ENCODE peak calls at places on chromosomes 7 and 10, in four cellular contexts. One of them, this sample, is unnamed.

GRCh38 chr10:69241575-69241974 is 21.4 kb downstream of the HKDC1 start:
- DNase-seq in left lung: no peak
- DNase-seq in body of pancreas: no peak
- DNase-seq in sigmoid colon: no peak
- DNase-seq in this sample: no peak

GRCh38 chr10:122333037-122333436 is 41.5 kb upstream of the PLEKHA1 start:
- DNase-seq in sigmoid colon: no peak
- DNase-seq in body of pancreas: no peak
- DNase-seq in left lung: no peak
- DNase-seq in this sample: no peak

GRCh38 chr10:27783660-27784059 is 38.0 kb upstream of the MKX start:
- DNase-seq in sigmoid colon: no peak
- DNase-seq in left lung: no peak
- DNase-seq in body of pancreas: no peak
- DNase-seq in this sample: peak; percentile 52

GRCh38 chr7:117505238-117505637 is 25.4 kb downstream of the CFTR start:
- DNase-seq in left lung: no peak
- DNase-seq in body of pancreas: no peak
- DNase-seq in sigmoid colon: no peak
- DNase-seq in this sample: no peak

GRCh38 chr7:4237296-4238235 is 444.5 kb upstream of the FOXK1 start:
- DNase-seq in sigmoid colon: peak; percentile 50
- DNase-seq in left lung: no peak
- DNase-seq in body of pancreas: no peak
- DNase-seq in this sample: no peak

GRCh38 chr10:89550509-89550908 is 15.1 kb upstream of the SLC16A12 start:
- DNase-seq in sigmoid colon: no peak
- DNase-seq in left lung: no peak
- DNase-seq in body of pancreas: peak; percentile 78
- DNase-seq in this sample: no peak

GRCh38 chr7:2980406-2981102 is 63.1 kb downstream of the CARD11 start:
- DNase-seq in body of pancreas: no peak
- DNase-seq in left lung: peak; percentile 46
- DNase-seq in sigmoid colon: no peak
- DNase-seq in this sample: no peak

GRCh38 chr10:91684841-91685240 is 52.0 kb upstream of the PPP1R3C start:
- DNase-seq in left lung: no peak
- DNase-seq in sigmoid colon: no peak
- DNase-seq in body of pancreas: no peak
- DNase-seq in this sample: no peak

GRCh38 chr10:28938745-28939144 is 261.4 kb downstream of the BAMBI start:
- DNase-seq in left lung: no peak
- DNase-seq in body of pancreas: no peak
- DNase-seq in sigmoid colon: no peak
- DNase-seq in this sample: no peak

GRCh38 chr10:25294032-25294926 is 119.5 kb downstream of the GPR158 start:
- DNase-seq in sigmoid colon: no peak
- DNase-seq in body of pancreas: no peak
- DNase-seq in left lung: no peak
- DNase-seq in this sample: no peak

GRCh38 chr10:47107226-47107625 is 192.8 kb upstream of the GDF10 start:
- DNase-seq in body of pancreas: no peak
- DNase-seq in left lung: no peak
- DNase-seq in sigmoid colon: no peak
- DNase-seq in this sample: no peak

GRCh38 chr7:75638607-75639070 is 100.1 kb downstream of the HIP1 start:
- DNase-seq in sigmoid colon: peak; percentile 74
- DNase-seq in body of pancreas: peak; percentile 64
- DNase-seq in left lung: peak; percentile 44
- DNase-seq in this sample: peak; percentile 67

GRCh38 chr7:71886066-71886465 is 526.1 kb downstream of the CALN1 start:
- DNase-seq in left lung: no peak
- DNase-seq in body of pancreas: no peak
- DNase-seq in sigmoid colon: no peak
- DNase-seq in this sample: no peak

GRCh38 chr7:157617401-157617800 is 280.6 kb downstream of the DNAJB6 start:
- DNase-seq in left lung: no peak
- DNase-seq in sigmoid colon: no peak
- DNase-seq in body of pancreas: no peak
- DNase-seq in this sample: no peak

GRCh38 chr7:9645756-9646155 is 1212.3 kb downstream of the NXPH1 start:
- DNase-seq in sigmoid colon: no peak
- DNase-seq in body of pancreas: no peak
- DNase-seq in left lung: no peak
- DNase-seq in this sample: no peak

GRCh38 chr10:15585303-15585715 is 134.4 kb downstream of the ITGA8 start:
- DNase-seq in body of pancreas: peak; percentile 59
- DNase-seq in sigmoid colon: no peak
- DNase-seq in left lung: peak; percentile 36
- DNase-seq in this sample: peak; percentile 72

GRCh38 chr7:104979167-104979841 is 34.7 kb upstream of the KMT2E start:
- DNase-seq in left lung: no peak
- DNase-seq in sigmoid colon: no peak
- DNase-seq in body of pancreas: no peak
- DNase-seq in this sample: no peak

GRCh38 chr7:84022686-84023308 is 171.8 kb downstream of the SEMA3A start:
- DNase-seq in sigmoid colon: no peak
- DNase-seq in left lung: no peak
- DNase-seq in body of pancreas: peak; percentile 9
- DNase-seq in this sample: peak; percentile 85

GRCh38 chr7:90061077-90061476 is 93.2 kb upstream of the STEAP1 start:
- DNase-seq in left lung: no peak
- DNase-seq in body of pancreas: no peak
- DNase-seq in sigmoid colon: no peak
- DNase-seq in this sample: no peak

GRCh38 chr10:29642996-29643395 is 8.2 kb upstream of the SVIL start:
- DNase-seq in body of pancreas: no peak
- DNase-seq in left lung: no peak
- DNase-seq in sigmoid colon: peak; percentile 83
- DNase-seq in this sample: no peak

GRCh38 chr10:79048639-79049550 is 19.9 kb upstream of the ZMIZ1 start:
- DNase-seq in sigmoid colon: peak; percentile 60
- DNase-seq in left lung: peak; percentile 30
- DNase-seq in body of pancreas: no peak
- DNase-seq in this sample: peak; percentile 32

GRCh38 chr10:130167707-130168106 is 31.5 kb downstream of the GLRX3 start:
- DNase-seq in body of pancreas: no peak
- DNase-seq in left lung: no peak
- DNase-seq in sigmoid colon: no peak
- DNase-seq in this sample: no peak

GRCh38 chr7:127873151-127873550 is 158.1 kb downstream of the LRRC4 start:
- DNase-seq in left lung: no peak
- DNase-seq in sigmoid colon: no peak
- DNase-seq in body of pancreas: no peak
- DNase-seq in this sample: no peak

GRCh38 chr7:55104707-55105433 is 86.1 kb downstream of the EGFR start:
- DNase-seq in sigmoid colon: no peak
- DNase-seq in body of pancreas: no peak
- DNase-seq in left lung: no peak
- DNase-seq in this sample: no peak

GRCh38 chr10:87093461-87094372 is 926 bp downstream of the GLUD1 start:
- DNase-seq in body of pancreas: peak; percentile 84
- DNase-seq in sigmoid colon: peak; percentile 80
- DNase-seq in left lung: peak; percentile 80
- DNase-seq in this sample: peak; percentile 70

GRCh38 chr7:27533777-27534176 is 128.9 kb downstream of the HIBADH start:
- DNase-seq in left lung: no peak
- DNase-seq in sigmoid colon: no peak
- DNase-seq in body of pancreas: no peak
- DNase-seq in this sample: no peak

GRCh38 chr10:128373071-128373749 is 247.0 kb upstream of the MKI67 start:
- DNase-seq in left lung: no peak
- DNase-seq in body of pancreas: no peak
- DNase-seq in sigmoid colon: no peak
- DNase-seq in this sample: no peak

GRCh38 chr10:6841746-6842145 is 261.7 kb upstream of the PRKCQ start:
- DNase-seq in sigmoid colon: no peak
- DNase-seq in body of pancreas: no peak
- DNase-seq in left lung: no peak
- DNase-seq in this sample: no peak

GRCh38 chr7:41758321-41758720 is 55.4 kb upstream of the INHBA start:
- DNase-seq in sigmoid colon: no peak
- DNase-seq in body of pancreas: no peak
- DNase-seq in left lung: no peak
- DNase-seq in this sample: no peak

GRCh38 chr7:91517408-91517807 is 253.2 kb downstream of the FZD1 start:
- DNase-seq in sigmoid colon: no peak
- DNase-seq in body of pancreas: no peak
- DNase-seq in left lung: no peak
- DNase-seq in this sample: no peak

GRCh38 chr10:93701903-93702277 is 502 bp downstream of the FRA10AC1 start:
- DNase-seq in sigmoid colon: no peak
- DNase-seq in left lung: no peak
- DNase-seq in body of pancreas: peak; percentile 12
- DNase-seq in this sample: no peak

GRCh38 chr10:323651-324293 is 188.5 kb downstream of the ZMYND11 start:
- DNase-seq in sigmoid colon: peak; percentile 88
- DNase-seq in left lung: peak; percentile 74
- DNase-seq in body of pancreas: peak; percentile 45
- DNase-seq in this sample: peak; percentile 46

GRCh38 chr10:47277352-47278151 is 22.4 kb upstream of the GDF10 start:
- DNase-seq in sigmoid colon: no peak
- DNase-seq in left lung: no peak
- DNase-seq in body of pancreas: no peak
- DNase-seq in this sample: no peak

GRCh38 chr7:2853147-2853546 is 9.0 kb upstream of the GNA12 start:
- DNase-seq in body of pancreas: no peak
- DNase-seq in sigmoid colon: no peak
- DNase-seq in left lung: no peak
- DNase-seq in this sample: no peak

GRCh38 chr7:141709749-141710148 is 1.6 kb downstream of the WEE2 start:
- DNase-seq in body of pancreas: no peak
- DNase-seq in left lung: no peak
- DNase-seq in sigmoid colon: no peak
- DNase-seq in this sample: no peak

GRCh38 chr7:132511387-132511786 is 64.9 kb downstream of the PLXNA4 start:
- DNase-seq in body of pancreas: no peak
- DNase-seq in left lung: no peak
- DNase-seq in sigmoid colon: no peak
- DNase-seq in this sample: no peak

GRCh38 chr10:124532106-124532641 is 70.6 kb downstream of the LHPP start:
- DNase-seq in left lung: no peak
- DNase-seq in sigmoid colon: no peak
- DNase-seq in body of pancreas: no peak
- DNase-seq in this sample: peak; percentile 82
- TF ChIP-seq CTCF in left lung: no peak
- TF ChIP-seq CTCF in sigmoid colon: no peak
- TF ChIP-seq CTCF in body of pancreas: no peak
- TF ChIP-seq CTCF in this sample: peak; percentile 94

DNA sequence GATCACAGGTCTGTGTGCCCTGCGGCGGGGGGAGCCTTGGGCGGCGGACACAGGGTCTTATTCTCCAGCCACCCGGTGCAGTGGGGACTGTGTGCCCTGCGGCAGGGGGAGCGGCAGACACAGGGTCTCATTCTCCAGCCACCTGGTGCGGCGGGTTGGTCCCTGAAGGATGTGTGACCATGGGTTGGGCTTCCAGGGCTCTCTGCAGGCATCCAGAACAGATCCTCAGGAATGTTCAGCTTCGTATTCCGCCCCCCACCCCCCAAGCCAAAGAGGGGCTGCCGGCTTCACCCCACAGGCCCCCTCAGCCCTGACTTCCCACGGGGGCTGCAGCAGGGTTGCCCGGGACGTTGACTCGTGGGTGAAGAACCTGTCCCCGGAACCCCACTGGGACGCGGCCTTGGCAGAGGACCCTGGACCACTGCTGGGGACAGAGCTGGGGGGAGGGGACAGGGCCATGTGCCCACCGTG is 154.5 kb upstream of the PPP2R2D start:
- DNase-seq in sigmoid colon: peak; percentile 61
- DNase-seq in left lung: no peak
- DNase-seq in body of pancreas: no peak
- DNase-seq in this sample: no peak
- H3K9me3 ChIP-seq in sigmoid colon: no peaks in the 10 kb centered on the region
- H3K9me3 ChIP-seq in left lung: no peaks in the 10 kb centered on the region
- H3K9me3 ChIP-seq in body of pancreas: no peaks in the 10 kb centered on the region
- H3K9me3 ChIP-seq in this sample: no peaks in the 10 kb centered on the region

DNA sequence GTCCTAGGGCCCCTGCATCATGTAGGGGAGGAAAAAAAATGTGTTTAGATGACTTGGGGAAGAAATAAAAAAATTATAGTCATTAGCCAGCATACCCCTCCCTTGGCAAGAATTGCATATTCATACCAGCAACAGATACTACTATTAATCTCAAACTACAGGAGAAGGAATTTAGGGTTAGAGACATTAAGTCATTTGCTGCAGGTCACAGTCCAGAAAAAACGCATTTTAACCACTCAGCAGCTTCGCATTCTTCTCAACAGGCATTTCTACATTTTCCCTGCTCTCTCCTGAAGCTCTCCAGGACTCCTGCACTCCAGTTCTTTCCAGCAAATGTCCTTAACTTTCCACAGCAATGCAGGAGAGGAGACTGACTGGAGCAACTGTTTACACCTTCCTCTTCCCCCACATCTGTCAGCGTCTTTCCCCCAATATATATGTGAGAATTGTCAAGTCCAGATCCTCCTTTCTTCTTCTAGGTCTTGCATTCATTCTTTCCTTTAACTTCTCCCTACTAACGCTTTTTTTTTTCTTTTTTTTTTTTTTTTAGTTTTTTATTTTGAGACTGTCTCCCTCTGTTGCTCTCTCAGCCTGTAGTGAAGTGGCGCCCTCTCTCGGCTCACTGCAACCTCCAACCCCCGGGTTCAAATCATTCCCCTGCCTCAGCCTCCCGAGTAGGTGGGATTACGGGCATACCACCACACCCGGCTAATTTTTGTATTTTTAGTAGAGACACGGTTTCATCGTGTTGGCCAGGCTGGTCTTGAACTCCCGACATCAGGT is 35.6 kb downstream of the PRPS1L1 start:
- DNase-seq in left lung: no peak
- DNase-seq in sigmoid colon: no peak
- DNase-seq in body of pancreas: peak; percentile 19
- DNase-seq in this sample: no peak
- TF ChIP-seq CTCF in left lung: no peak
- TF ChIP-seq CTCF in sigmoid colon: no peak
- TF ChIP-seq CTCF in body of pancreas: peak; percentile 46
- TF ChIP-seq CTCF in this sample: no peak

GRCh38 chr7:64651632-64652165 is 14.2 kb upstream of the ZNF107 start:
- DNase-seq in left lung: no peak
- DNase-seq in body of pancreas: no peak
- DNase-seq in sigmoid colon: no peak
- DNase-seq in this sample: no peak
- H3K9me3 ChIP-seq in left lung: no peaks in the 10 kb centered on the region
- H3K9me3 ChIP-seq in body of pancreas: no peaks in the 10 kb centered on the region
- H3K9me3 ChIP-seq in sigmoid colon: no peaks in the 10 kb centered on the region
- H3K9me3 ChIP-seq in this sample: no peaks in the 10 kb centered on the region

GRCh38 chr7:138460649-138461607 is 869 bp downstream of the TRIM24 start:
- DNase-seq in body of pancreas: peak; percentile 75
- DNase-seq in sigmoid colon: peak; percentile 71
- DNase-seq in left lung: peak; percentile 62
- DNase-seq in this sample: peak; percentile 62
- TF ChIP-seq CTCF in body of pancreas: no peak
- TF ChIP-seq CTCF in sigmoid colon: no peak
- TF ChIP-seq CTCF in left lung: no peak
- TF ChIP-seq CTCF in this sample: no peak